ENCODE peak calls at places on chromosomes 4 and X, in seven cellular contexts. O is mammary epithelial cell; U is transverse colon; B is type B pancreatic cell; A is AG04450; D is CD4-positive, alpha-beta T cell; P is vagina. Q is an unnamed sample.

GRCh38 chrX:63561425-63561824 is 210.3 kb upstream of the SPIN4 start:
- DNase-seq in A (no peak), D (no peak), P (no peak), O (no peak), B (no peak), U (no peak), Q (no peak)

GRCh38 chrX:86830685-86831084 is 682.4 kb downstream of the DACH2 start:
- DNase-seq in P (no peak), B (no peak), U (no peak), A (no peak), D (no peak), O (no peak), Q (no peak)

GRCh38 chrX:49977319-49978090 is 55.1 kb downstream of the CLCN5 start:
- DNase-seq in A (no peak), O (no peak), P (no peak), D (no peak), U (no peak), B (no peak), Q (no peak)

GRCh38 chr4:74659576-74660411 is 134.5 kb downstream of the BTC start:
- DNase-seq in P (no peak), A (peak), B (no peak), O (peak), D (no peak), U (peak), Q (no peak)

GRCh38 chrX:54923376-54923775 is 2.8 kb downstream of the TRO start:
- DNase-seq in U (no peak), D (no peak), B (no peak), O (no peak), P (no peak), A (no peak), Q (no peak)

GRCh38 chr4:163540977-163541376 is 46.5 kb downstream of the TMA16 start:
- DNase-seq in O (peak), A (peak), D (no peak), B (no peak), U (no peak), P (no peak), Q (no peak)

GRCh38 chr4:681736-682451 is 7.1 kb downstream of the SLC49A3 start:
- DNase-seq in U (peak), P (no peak), O (no peak), A (no peak), D (no peak), B (peak), Q (no peak)

GRCh38 chr4:165972747-165973146 is 99.7 kb downstream of the TLL1 start:
- DNase-seq in A (no peak), O (peak), U (no peak), P (no peak), D (no peak), B (no peak), Q (no peak)

GRCh38 chr4:107219681-107220080 is 183.6 kb upstream of the DKK2 start:
- DNase-seq in O (no peak), B (no peak), U (no peak), P (no peak), A (no peak), D (no peak), Q (no peak)

GRCh38 chr4:1986578-1987210 is 22.1 kb downstream of the NELFA start:
- DNase-seq in O (no peak), U (no peak), A (no peak), D (no peak), B (peak), P (peak), Q (no peak)

GRCh38 chrX:151984328-151984727 is 9.9 kb upstream of the GABRE start:
- DNase-seq in A (no peak), O (peak), D (no peak), P (no peak), B (no peak), U (no peak), Q (no peak)

GRCh38 chr4:132619968-132620367 is 529.1 kb upstream of the PCDH10 start:
- DNase-seq in B (no peak), U (no peak), D (no peak), P (no peak), O (no peak), A (no peak), Q (no peak)

GRCh38 chr4:132614682-132615081 is 534.4 kb upstream of the PCDH10 start:
- DNase-seq in B (no peak), D (no peak), O (no peak), P (no peak), U (no peak), A (no peak), Q (no peak)
- TF ChIP-seq CTCF in B (peak), D (no peak), O (peak), P (no peak), U (no peak), A (peak), Q (peak)

GRCh38 chr4:6782147-6782845 is at the start of gene KIAA0232:
- DNase-seq in D (peak), A (peak), B (peak), O (peak), U (peak), P (no peak), Q (peak)
- TF ChIP-seq CTCF in D (no peak), A (no peak), B (no peak), O (no peak), U (no peak), P (no peak), Q (no peak)

DNA sequence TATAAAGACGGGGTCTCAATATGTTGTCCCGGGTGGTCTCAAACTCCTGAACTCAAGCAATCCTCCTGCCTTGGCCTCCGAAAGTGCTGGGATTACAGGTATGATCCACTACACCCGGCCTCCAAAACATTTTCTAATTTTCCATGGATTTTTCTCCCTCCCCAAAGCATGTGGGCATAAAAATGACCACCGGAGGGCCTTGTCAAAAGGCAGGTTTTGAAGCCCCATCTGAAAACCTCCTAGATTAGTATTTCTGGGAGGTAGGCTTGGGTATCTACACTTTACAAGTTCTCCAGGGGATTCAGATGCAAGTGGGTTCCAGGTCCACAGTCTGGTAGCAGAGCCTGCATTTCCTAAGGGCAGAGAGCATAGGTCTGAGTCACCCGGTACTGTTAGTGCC is 1.4 kb upstream of the GPR173 start:
- DNase-seq in P (no peak), B (no peak), D (no peak), O (no peak), A (no peak), U (no peak), Q (no peak)
- TF ChIP-seq CTCF in P (no peak), B (peak), D (no peak), O (peak), A (peak), U (no peak), Q (no peak)

GRCh38 chr4:90120037-90120436 is 7.2 kb upstream of the CCSER1 start:
- DNase-seq in B (no peak), P (no peak), A (no peak), D (no peak), U (no peak), O (no peak), Q (no peak)
- TF ChIP-seq CTCF in B (no peak), P (no peak), A (no peak), D (no peak), U (no peak), O (no peak), Q (no peak)

Q was measured in testis.